ENCODE peak calls at places on chromosomes 5 and 9, in seven cellular contexts. W is spleen, K is PC-3, U is mesendoderm, X is BJ, F is aorta, A is ovary. N is an unnamed sample.

GRCh38 chr5:173757817-173758216 is 130.3 kb upstream of the CPEB4 start:
- DNase-seq in X (no peak), W (no peak), F (no peak), U (no peak), K (no peak), A (no peak), N (no peak)

GRCh38 chr9:128123451-128124080 is 4.0 kb downstream of the PTGES2 start:
- DNase-seq in K (no peak), F (peak; percentile 75), A (no peak), X (no peak), U (no peak), W (peak; percentile 66), N (peak; percentile 31)

GRCh38 chr5:145889611-145890010 is 16.8 kb upstream of the GRXCR2 start:
- DNase-seq in U (no peak), W (no peak), K (no peak), A (no peak), X (no peak), F (no peak), N (no peak)

GRCh38 chr9:30628915-30629564 is 1755.4 kb upstream of the ACO1 start:
- DNase-seq in W (no peak), A (no peak), F (no peak), X (no peak), U (no peak), K (no peak), N (no peak)

GRCh38 chr5:93164690-93165089 is 416.3 kb downstream of the NR2F1-AS1 start:
- DNase-seq in A (no peak), F (no peak), W (no peak), X (peak; percentile 26), K (peak; percentile 95), U (peak; percentile 48), N (no peak)

GRCh38 chr5:135217669-135218485 is 181.2 kb downstream of the MACROH2A1 start:
- DNase-seq in U (peak; percentile 21), K (no peak), W (peak; percentile 22), X (no peak), F (no peak), A (no peak), N (no peak)

GRCh38 chr9:129401623-129402340 is 219.1 kb downstream of the C9orf50 start:
- DNase-seq in U (peak; percentile 80), F (no peak), X (no peak), W (peak; percentile 22), K (no peak), A (peak; percentile 50), N (no peak)

GRCh38 chr9:121318631-121319393 is 50.9 kb downstream of the GSN start:
- DNase-seq in W (peak; percentile 61), A (no peak), F (no peak), K (no peak), U (no peak), X (no peak), N (no peak)

GRCh38 chr5:56518820-56519219 is 285.7 kb upstream of the ANKRD55 start:
- DNase-seq in U (no peak), W (no peak), A (no peak), F (no peak), X (no peak), K (no peak), N (no peak)

GRCh38 chr5:140213370-140213983 is 38.5 kb downstream of the CYSTM1 start:
- DNase-seq in X (no peak), W (no peak), A (no peak), F (no peak), U (no peak), K (no peak), N (no peak)

GRCh38 chr5:23742701-23743100 is 235.3 kb downstream of the PRDM9 start:
- DNase-seq in X (no peak), A (no peak), U (no peak), W (no peak), F (no peak), K (peak; percentile 19), N (no peak)

GRCh38 chr5:163571755-163572154 is 66.3 kb downstream of the MAT2B start:
- DNase-seq in A (peak; percentile 11), W (no peak), F (no peak), U (no peak), X (peak; percentile 71), K (peak; percentile 82), N (no peak)

GRCh38 chr5:3258050-3258449 is 337.6 kb upstream of the IRX1 start:
- DNase-seq in X (no peak), U (no peak), F (no peak), K (no peak), W (no peak), A (no peak), N (no peak)

GRCh38 chr5:27682600-27682999 is 644.2 kb upstream of the CDH9 start:
- DNase-seq in X (no peak), K (peak; percentile 40), U (peak; percentile 73), F (no peak), W (no peak), A (no peak), N (no peak)

GRCh38 chr9:21830589-21830988 is 28.2 kb downstream of the MTAP start:
- DNase-seq in U (no peak), F (no peak), W (no peak), X (no peak), K (peak; percentile 82), A (no peak), N (no peak)

GRCh38 chr5:98105651-98106050 is 667.8 kb upstream of the RGMB start:
- DNase-seq in K (no peak), X (no peak), W (no peak), A (no peak), U (no peak), F (no peak), N (no peak)

GRCh38 chr9:124602632-124603031 is 95.4 kb upstream of the NR5A1 start:
- DNase-seq in X (no peak), A (no peak), K (no peak), F (no peak), U (no peak), W (no peak), N (no peak)

GRCh38 chr9:134624119-134624826 is 17.3 kb upstream of the COL5A1 start:
- DNase-seq in U (no peak), A (peak; percentile 2), K (no peak), X (no peak), F (peak; percentile 63), W (peak; percentile 33), N (no peak)

DNA sequence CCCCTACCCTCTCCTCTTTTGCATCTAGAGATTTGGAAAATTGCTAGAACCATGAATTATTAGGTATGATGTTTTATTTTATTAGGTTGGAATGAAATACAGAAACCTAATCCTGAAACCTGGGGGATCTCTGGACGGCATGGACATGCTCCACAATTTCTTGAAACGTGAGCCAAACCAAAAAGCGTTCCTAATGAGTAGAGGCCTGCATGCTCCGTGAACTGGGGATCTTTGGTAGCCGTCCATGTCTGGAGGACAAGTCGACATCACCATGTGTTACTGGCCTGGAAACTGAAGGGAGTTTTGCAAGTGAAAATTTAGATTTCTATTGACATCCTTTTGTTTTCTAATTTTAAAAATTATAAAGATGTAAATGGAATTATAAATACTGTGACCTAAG is 100.7 kb downstream of the NLN start:
- DNase-seq in X (no peak), W (no peak), F (no peak), U (no peak), K (no peak), A (no peak), N (no peak)
- H3K36me3 ChIP-seq in X (no peaks in the 10 kb centered on the region), W (no peaks in the 10 kb centered on the region), F (no peaks in the 10 kb centered on the region), U (no peaks in the 10 kb centered on the region), K (no peaks in the 10 kb centered on the region), A (no peaks in the 10 kb centered on the region), N (no peaks in the 10 kb centered on the region)

GRCh38 chr9:126417684-126418083 is 91.1 kb downstream of the MVB12B start:
- DNase-seq in A (no peak), K (no peak), U (no peak), W (no peak), F (no peak), X (no peak), N (no peak)

GRCh38 chr9:126413470-126414051 is 86.9 kb downstream of the MVB12B start:
- DNase-seq in K (no peak), W (no peak), F (no peak), A (no peak), X (no peak), U (no peak), N (no peak)

GRCh38 chr9:126418608-126419007 is 92.0 kb downstream of the MVB12B start:
- DNase-seq in F (no peak), W (no peak), U (no peak), K (no peak), X (no peak), A (no peak), N (no peak)

GRCh38 chr9:126417007-126417406 is 90.4 kb downstream of the MVB12B start:
- DNase-seq in X (no peak), K (no peak), F (no peak), W (no peak), U (peak; percentile 57), A (no peak), N (no peak)

DNA sequence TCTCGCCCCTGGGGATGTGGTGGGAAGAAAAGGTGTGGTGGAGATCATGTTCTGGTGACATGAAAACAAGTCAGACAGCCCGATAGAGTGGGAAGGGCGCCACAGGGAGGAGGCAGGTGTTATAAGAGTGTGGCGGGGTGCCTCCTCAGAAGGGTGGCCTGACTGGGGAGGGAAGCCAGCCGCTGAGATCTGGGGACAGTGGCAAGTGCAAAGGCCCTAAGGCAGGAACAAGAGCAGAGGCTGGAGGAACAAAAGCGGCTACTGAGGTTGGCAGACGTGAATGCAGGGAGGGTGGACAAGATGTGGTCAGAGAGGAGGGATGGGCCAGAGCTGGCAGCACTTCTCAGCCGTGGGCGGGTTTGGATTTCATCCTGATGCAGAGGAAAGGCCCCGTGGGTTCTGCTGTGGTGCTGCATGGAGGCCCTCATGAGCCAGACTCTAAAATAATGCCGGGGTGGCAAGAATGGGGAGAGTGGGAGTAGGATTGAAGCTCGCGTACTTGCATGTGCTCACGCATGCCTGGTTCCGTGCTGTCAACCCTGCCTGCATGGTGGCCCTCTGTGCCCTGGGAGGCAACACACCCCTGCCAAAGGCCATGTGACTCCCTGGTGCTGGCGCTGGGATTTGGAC is 89.2 kb downstream of the MVB12B start:
- DNase-seq in K (no peak), X (no peak), F (peak; percentile 57), A (no peak), U (no peak), W (no peak), N (no peak)
- H3K36me3 ChIP-seq in K (no peaks in the 10 kb centered on the region), X (no peaks in the 10 kb centered on the region), F (no peaks in the 10 kb centered on the region), A (no peaks in the 10 kb centered on the region), U (no peaks in the 10 kb centered on the region), W (peaks cover 4% of the 10 kb centered on the region), N (no peaks in the 10 kb centered on the region)

GRCh38 chr5:60685028-60685427 is 14.9 kb downstream of the DEPDC1B start:
- DNase-seq in W (no peak), F (no peak), X (no peak), A (no peak), K (no peak), U (no peak), N (no peak)
- H3K36me3 ChIP-seq in W (no peaks in the 10 kb centered on the region), F (no peaks in the 10 kb centered on the region), X (no peaks in the 10 kb centered on the region), A (no peaks in the 10 kb centered on the region), K (peaks cover 22% of the 10 kb centered on the region), U (peaks cover 2% of the 10 kb centered on the region), N (no peaks in the 10 kb centered on the region)

DNA sequence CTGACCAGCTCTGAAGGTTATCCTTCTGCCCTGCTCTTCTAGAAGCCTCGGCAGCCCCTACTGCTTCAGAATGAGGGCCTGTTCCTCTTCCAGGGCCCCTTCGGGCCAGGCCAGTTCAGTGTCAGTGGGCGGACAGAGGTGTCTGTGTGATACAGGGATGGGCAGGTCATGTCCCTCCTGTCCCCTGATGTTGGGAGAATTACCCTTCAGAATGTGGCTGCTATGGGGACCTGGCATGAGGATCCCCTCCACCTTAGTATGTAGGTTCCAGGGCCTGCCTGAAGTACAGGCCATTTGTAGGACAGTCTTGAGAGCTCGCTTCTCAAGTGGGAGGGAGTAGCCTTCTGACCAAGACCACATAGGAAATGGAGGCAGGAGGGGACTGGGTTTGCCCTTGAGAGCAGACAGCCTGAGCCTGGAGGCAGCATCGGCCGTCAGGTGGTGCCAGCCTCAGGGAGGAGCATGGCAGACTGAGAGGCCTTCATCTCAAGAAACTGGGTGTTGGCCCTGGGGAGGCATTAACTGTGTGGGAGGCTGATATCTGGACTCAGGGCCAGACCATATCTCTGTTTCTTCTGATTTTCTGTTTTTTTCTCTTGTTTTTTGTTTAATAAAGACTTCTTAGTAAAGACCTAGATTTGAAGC is 32.0 kb downstream of the ANGPTL2 start:
- DNase-seq in W (no peak), F (no peak), X (no peak), A (peak; percentile 39), K (no peak), U (no peak), N (no peak)
- H3K36me3 ChIP-seq in W (peaks cover 28% of the 10 kb centered on the region), F (peaks cover 2% of the 10 kb centered on the region), X (peaks cover 6% of the 10 kb centered on the region), A (no peaks in the 10 kb centered on the region), K (no peaks in the 10 kb centered on the region), U (no peaks in the 10 kb centered on the region), N (no peaks in the 10 kb centered on the region)

N was measured in pancreas.